ENCODE peak calls at places on chromosomes 1 and 21, in eight cellular contexts. One of them, this sample, is unnamed. For H3K9me3, the result is how much of the 10 kb centered on the place peaks cover.

GRCh38 chr1:232380131-232380530 is 249.8 kb downstream of the SIPA1L2 start:
- DNase-seq in A549: no peak
- DNase-seq in K562: no peak
- DNase-seq in SK-N-SH: no peak
- DNase-seq in lung: no peak
- DNase-seq in PC-3: no peak
- DNase-seq in tibial nerve: no peak
- DNase-seq in CD8-positive, alpha-beta T cell: no peak
- DNase-seq in this sample: no peak

GRCh38 chr1:78333426-78334012 is 157.3 kb upstream of the PTGFR start:
- DNase-seq in CD8-positive, alpha-beta T cell: no peak
- DNase-seq in K562: peak
- DNase-seq in A549: no peak
- DNase-seq in PC-3: peak
- DNase-seq in SK-N-SH: no peak
- DNase-seq in lung: no peak
- DNase-seq in tibial nerve: no peak
- DNase-seq in this sample: no peak

GRCh38 chr1:58620926-58621325 is 43.9 kb upstream of the TACSTD2 start:
- DNase-seq in SK-N-SH: no peak
- DNase-seq in A549: no peak
- DNase-seq in CD8-positive, alpha-beta T cell: no peak
- DNase-seq in PC-3: peak
- DNase-seq in lung: no peak
- DNase-seq in K562: no peak
- DNase-seq in tibial nerve: no peak
- DNase-seq in this sample: no peak

GRCh38 chr1:203906932-203907331 is 45.5 kb downstream of the SNRPE start:
- DNase-seq in lung: no peak
- DNase-seq in A549: peak
- DNase-seq in SK-N-SH: no peak
- DNase-seq in PC-3: peak
- DNase-seq in CD8-positive, alpha-beta T cell: no peak
- DNase-seq in K562: no peak
- DNase-seq in tibial nerve: no peak
- DNase-seq in this sample: no peak

GRCh38 chr1:222325506-222325905 is 222.4 kb downstream of the HHIPL2 start:
- DNase-seq in A549: no peak
- DNase-seq in SK-N-SH: no peak
- DNase-seq in K562: no peak
- DNase-seq in PC-3: no peak
- DNase-seq in CD8-positive, alpha-beta T cell: no peak
- DNase-seq in lung: no peak
- DNase-seq in tibial nerve: no peak
- DNase-seq in this sample: no peak

GRCh38 chr1:85230305-85230977 is 29.0 kb downstream of the C1orf52 start:
- DNase-seq in tibial nerve: no peak
- DNase-seq in K562: no peak
- DNase-seq in lung: no peak
- DNase-seq in A549: no peak
- DNase-seq in SK-N-SH: no peak
- DNase-seq in CD8-positive, alpha-beta T cell: no peak
- DNase-seq in PC-3: peak
- DNase-seq in this sample: no peak

GRCh38 chr1:214551052-214551435 is 358 bp downstream of the PTPN14 start:
- DNase-seq in SK-N-SH: peak
- DNase-seq in tibial nerve: peak
- DNase-seq in A549: peak
- DNase-seq in lung: peak
- DNase-seq in CD8-positive, alpha-beta T cell: no peak
- DNase-seq in K562: no peak
- DNase-seq in PC-3: no peak
- DNase-seq in this sample: no peak

GRCh38 chr1:191575180-191575579 is 583.1 kb upstream of the RGS18 start:
- DNase-seq in A549: no peak
- DNase-seq in SK-N-SH: no peak
- DNase-seq in PC-3: no peak
- DNase-seq in CD8-positive, alpha-beta T cell: no peak
- DNase-seq in K562: no peak
- DNase-seq in tibial nerve: no peak
- DNase-seq in lung: no peak
- DNase-seq in this sample: no peak

GRCh38 chr1:57422271-57423134 is 1.4 kb downstream of the DAB1 start:
- DNase-seq in SK-N-SH: peak
- DNase-seq in K562: no peak
- DNase-seq in tibial nerve: no peak
- DNase-seq in CD8-positive, alpha-beta T cell: no peak
- DNase-seq in PC-3: no peak
- DNase-seq in lung: no peak
- DNase-seq in A549: no peak
- DNase-seq in this sample: no peak

GRCh38 chr1:89483010-89483756 is 41.4 kb upstream of the LRRC8B start:
- DNase-seq in K562: peak
- DNase-seq in A549: peak
- DNase-seq in PC-3: peak
- DNase-seq in SK-N-SH: peak
- DNase-seq in lung: peak
- DNase-seq in CD8-positive, alpha-beta T cell: peak
- DNase-seq in tibial nerve: peak
- DNase-seq in this sample: no peak

GRCh38 chr1:165849336-165850133 is 22.1 kb downstream of the UCK2 start:
- DNase-seq in A549: no peak
- DNase-seq in CD8-positive, alpha-beta T cell: no peak
- DNase-seq in tibial nerve: no peak
- DNase-seq in lung: no peak
- DNase-seq in PC-3: no peak
- DNase-seq in K562: no peak
- DNase-seq in SK-N-SH: no peak
- DNase-seq in this sample: no peak

GRCh38 chr21:45981641-45982255 is at the start of gene COL6A1:
- DNase-seq in CD8-positive, alpha-beta T cell: no peak
- DNase-seq in K562: peak
- DNase-seq in SK-N-SH: peak
- DNase-seq in PC-3: peak
- DNase-seq in A549: no peak
- DNase-seq in lung: no peak
- DNase-seq in tibial nerve: no peak
- DNase-seq in this sample: no peak

GRCh38 chr1:109763646-109764415 is at the start of gene EPS8L3:
- DNase-seq in lung: no peak
- DNase-seq in A549: no peak
- DNase-seq in PC-3: no peak
- DNase-seq in CD8-positive, alpha-beta T cell: no peak
- DNase-seq in K562: no peak
- DNase-seq in SK-N-SH: no peak
- DNase-seq in tibial nerve: peak
- DNase-seq in this sample: no peak

GRCh38 chr1:16372535-16373340 is 5.7 kb downstream of the SZRD1 start:
- DNase-seq in tibial nerve: no peak
- DNase-seq in K562: no peak
- DNase-seq in CD8-positive, alpha-beta T cell: no peak
- DNase-seq in PC-3: no peak
- DNase-seq in A549: peak
- DNase-seq in SK-N-SH: no peak
- DNase-seq in lung: no peak
- DNase-seq in this sample: no peak

DNA sequence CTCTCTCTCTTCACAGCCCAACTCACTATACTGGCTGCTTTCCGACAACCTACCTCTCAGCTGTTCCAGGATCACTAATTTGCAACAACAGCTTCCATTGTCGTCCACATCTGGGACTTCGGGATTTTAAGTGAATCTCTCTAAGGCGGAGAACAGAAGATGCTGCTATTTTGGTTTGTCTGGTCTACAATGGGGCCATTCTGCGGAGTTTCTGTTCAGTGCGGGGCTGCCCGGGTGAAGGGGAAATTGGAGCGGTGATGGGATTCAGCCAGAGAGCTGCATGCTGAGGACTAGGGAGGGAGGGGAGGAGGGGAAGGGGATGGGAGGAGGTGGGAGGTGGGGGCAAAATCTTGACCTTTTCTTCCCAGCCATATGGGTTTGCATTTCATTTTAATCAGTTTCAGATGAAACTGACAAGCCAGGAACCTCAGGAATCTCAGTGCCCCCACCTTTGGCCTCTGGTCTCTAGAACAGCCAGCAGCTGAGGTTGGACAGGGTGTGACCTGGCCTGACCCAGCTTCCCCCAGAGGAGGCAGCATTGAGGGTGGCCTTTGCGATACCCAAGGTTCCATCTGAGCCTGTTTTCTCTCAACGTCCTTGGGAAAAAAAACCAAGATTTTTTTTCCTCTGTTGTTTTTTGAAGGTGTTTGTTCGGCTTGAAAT is 6.9 kb upstream of the SRP9 start:
- DNase-seq in A549: no peak
- DNase-seq in SK-N-SH: no peak
- DNase-seq in lung: no peak
- DNase-seq in K562: no peak
- DNase-seq in CD8-positive, alpha-beta T cell: no peak
- DNase-seq in tibial nerve: no peak
- DNase-seq in PC-3: no peak
- DNase-seq in this sample: no peak
- H3K4me3 ChIP-seq in A549: no peak
- H3K4me3 ChIP-seq in SK-N-SH: no peak
- H3K4me3 ChIP-seq in lung: no peak
- H3K4me3 ChIP-seq in K562: no peak
- H3K4me3 ChIP-seq in CD8-positive, alpha-beta T cell: no peak
- H3K4me3 ChIP-seq in tibial nerve: no peak
- H3K4me3 ChIP-seq in PC-3: no peak
- H3K4me3 ChIP-seq in this sample: no peak

GRCh38 chr1:248055261-248055660 is 8.6 kb downstream of the OR2L3 start:
- DNase-seq in CD8-positive, alpha-beta T cell: no peak
- DNase-seq in K562: no peak
- DNase-seq in lung: no peak
- DNase-seq in PC-3: peak
- DNase-seq in SK-N-SH: no peak
- DNase-seq in tibial nerve: no peak
- DNase-seq in A549: no peak
- DNase-seq in this sample: no peak
- H3K9me3 ChIP-seq in CD8-positive, alpha-beta T cell: under half
- H3K9me3 ChIP-seq in K562: under half
- H3K9me3 ChIP-seq in lung: under half
- H3K9me3 ChIP-seq in PC-3: under half
- H3K9me3 ChIP-seq in SK-N-SH: under half
- H3K9me3 ChIP-seq in tibial nerve: under half
- H3K9me3 ChIP-seq in A549: under half
- H3K9me3 ChIP-seq in this sample: under half

DNA sequence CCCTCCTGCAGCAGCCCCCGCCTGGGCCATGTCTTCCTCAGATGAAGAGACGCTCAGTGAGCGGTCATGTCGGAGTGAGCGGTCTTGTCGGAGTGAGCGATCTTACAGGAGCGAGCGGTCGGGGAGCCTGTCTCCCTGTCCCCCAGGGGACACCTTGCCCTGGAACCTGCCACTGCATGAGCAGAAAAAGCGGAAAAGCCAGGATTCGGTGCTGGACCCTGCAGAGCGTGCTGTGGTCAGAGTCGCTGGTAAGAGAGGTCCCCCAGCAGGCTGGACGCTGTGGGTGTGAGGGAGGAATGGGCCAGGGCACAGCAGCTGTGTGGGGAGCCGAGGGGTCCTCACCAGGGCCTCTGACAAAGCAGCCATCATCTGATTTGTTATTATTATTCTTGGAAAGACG is 58.0 kb downstream of the NDUFS5 start:
- DNase-seq in PC-3: no peak
- DNase-seq in CD8-positive, alpha-beta T cell: no peak
- DNase-seq in A549: no peak
- DNase-seq in tibial nerve: no peak
- DNase-seq in SK-N-SH: no peak
- DNase-seq in K562: peak
- DNase-seq in lung: no peak
- DNase-seq in this sample: no peak
- H3K4me3 ChIP-seq in PC-3: no peak
- H3K4me3 ChIP-seq in CD8-positive, alpha-beta T cell: no peak
- H3K4me3 ChIP-seq in A549: no peak
- H3K4me3 ChIP-seq in tibial nerve: no peak
- H3K4me3 ChIP-seq in SK-N-SH: no peak
- H3K4me3 ChIP-seq in K562: no peak
- H3K4me3 ChIP-seq in lung: no peak
- H3K4me3 ChIP-seq in this sample: no peak

GRCh38 chr21:9767592-9768375 is 753.6 kb upstream of the TPTE start:
- DNase-seq in A549: no peak
- DNase-seq in lung: no peak
- DNase-seq in PC-3: no peak
- DNase-seq in tibial nerve: no peak
- DNase-seq in CD8-positive, alpha-beta T cell: no peak
- DNase-seq in K562: peak
- DNase-seq in SK-N-SH: peak
- DNase-seq in this sample: no peak
- H3K9me3 ChIP-seq in A549: under half
- H3K9me3 ChIP-seq in lung: under half
- H3K9me3 ChIP-seq in PC-3: half or more
- H3K9me3 ChIP-seq in tibial nerve: under half
- H3K9me3 ChIP-seq in CD8-positive, alpha-beta T cell: under half
- H3K9me3 ChIP-seq in K562: under half
- H3K9me3 ChIP-seq in SK-N-SH: under half
- H3K9me3 ChIP-seq in this sample: under half